ENCODE peak calls at places on chromosomes 13 and 19, in nine cellular contexts. W, C, L, H, M, X, I, V and B are unnamed samples.

GRCh38 chr19:18469245-18470107 is 31.5 kb upstream of the ISYNA1 start:
- DNase-seq in C (peak), H (no peak), L (peak), M (peak), V (no peak), I (peak), W (peak), X (no peak), B (no peak)

GRCh38 chr13:99133230-99133629 is 67.4 kb upstream of the UBAC2 start:
- DNase-seq in W (no peak), H (no peak), L (no peak), I (no peak), X (no peak), V (no peak), M (no peak), C (no peak), B (no peak)

GRCh38 chr13:77492982-77493381 is 42.5 kb upstream of the SCEL start:
- DNase-seq in L (no peak), H (peak), C (no peak), I (no peak), V (no peak), W (peak), M (peak), X (peak), B (no peak)

GRCh38 chr19:10142701-10143375 is 23.1 kb upstream of the EIF3G start:
- DNase-seq in X (no peak), C (no peak), V (no peak), L (no peak), W (no peak), I (no peak), H (no peak), M (no peak), B (no peak)

GRCh38 chr13:99546878-99547277 is 45.6 kb downstream of the TM9SF2 start:
- DNase-seq in V (no peak), I (no peak), X (no peak), C (no peak), M (no peak), H (no peak), L (no peak), W (no peak), B (no peak)

GRCh38 chr13:45750566-45750965 is 48.4 kb downstream of the CBY2 start:
- DNase-seq in V (no peak), C (no peak), W (no peak), H (no peak), M (no peak), I (no peak), X (no peak), L (no peak), B (no peak)

GRCh38 chr19:19115954-19116353 is 22.3 kb downstream of the TMEM161A start:
- DNase-seq in M (no peak), I (no peak), H (no peak), X (no peak), C (no peak), L (peak), W (no peak), V (no peak), B (no peak)

GRCh38 chr19:6172074-6172863 is 36.8 kb downstream of the ACSBG2 start:
- DNase-seq in C (no peak), H (no peak), M (no peak), L (no peak), I (no peak), V (no peak), W (no peak), X (no peak), B (no peak)

GRCh38 chr19:50293263-50294004 is 35.7 kb downstream of the KCNC3 start:
- DNase-seq in C (no peak), I (no peak), H (no peak), W (no peak), X (no peak), M (no peak), V (no peak), L (no peak), B (no peak)

GRCh38 chr13:112959206-112959605 is 9.8 kb upstream of the MCF2L start:
- DNase-seq in V (no peak), W (no peak), H (no peak), X (no peak), I (no peak), M (peak), L (no peak), C (no peak), B (no peak)

GRCh38 chr13:70732611-70733010 is 624.4 kb upstream of the KLHL1 start:
- DNase-seq in L (no peak), X (peak), M (no peak), C (no peak), W (no peak), H (no peak), V (no peak), I (no peak), B (no peak)

GRCh38 chr13:107203146-107203847 is 635.4 kb upstream of the ARGLU1 start:
- DNase-seq in H (no peak), W (peak), X (peak), L (no peak), M (no peak), V (no peak), I (peak), C (no peak), B (no peak)